ENCODE peak calls at places on chromosomes 11 and 22, in seven cellular contexts. C is IMR-90, B is mesenchymal stem cell, F is neuronal stem cell, P is H9, W is mesendoderm, Z is trophoblast cell. M is an unnamed sample.

GRCh38 chr11:68505596-68505995 is 45.0 kb downstream of the PPP6R3 start:
- DNase-seq in F (no peak), B (no peak), C (peak; percentile 42), Z (no peak), W (no peak), P (no peak), M (no peak)

GRCh38 chr11:71284525-71285092 is 32.2 kb upstream of the SHANK2 start:
- DNase-seq in W (no peak), P (no peak), F (no peak), Z (peak; percentile 30), B (no peak), C (no peak), M (no peak)

GRCh38 chr11:92477686-92478085 is 253.1 kb downstream of the FAT3 start:
- DNase-seq in P (no peak), C (no peak), Z (no peak), F (no peak), B (no peak), W (no peak), M (no peak)

GRCh38 chr22:17999851-18000250 is 24.5 kb downstream of the MICAL3 start:
- DNase-seq in Z (peak; percentile 75), W (no peak), B (no peak), F (no peak), P (no peak), C (no peak), M (no peak)

GRCh38 chr22:49119551-49119952 is 708.1 kb downstream of the BRD1 start:
- DNase-seq in F (no peak), C (no peak), Z (peak; percentile 6), P (peak; percentile 48), W (peak; percentile 87), B (no peak), M (no peak)

GRCh38 chr22:32916025-32916424 is 114.5 kb downstream of the TIMP3 start:
- DNase-seq in B (no peak), C (no peak), Z (no peak), F (no peak), P (no peak), W (no peak), M (no peak)

GRCh38 chr11:32433249-32434115 is 1.9 kb downstream of the WT1 start:
- DNase-seq in C (no peak), Z (no peak), P (no peak), F (no peak), W (no peak), B (no peak), M (no peak)

GRCh38 chr11:121059605-121060004 is 35.7 kb downstream of the TBCEL start:
- DNase-seq in B (peak; percentile 32), F (no peak), W (no peak), P (no peak), Z (no peak), C (no peak), M (no peak)

GRCh38 chr22:30803679-30804078 is 109.0 kb downstream of the OSBP2 start:
- DNase-seq in B (no peak), W (no peak), P (no peak), C (no peak), F (no peak), Z (no peak), M (no peak)

GRCh38 chr11:66563832-66564231 is 4.6 kb downstream of the CTSF start:
- DNase-seq in P (no peak), F (no peak), Z (no peak), W (no peak), B (no peak), C (no peak), M (no peak)

GRCh38 chr11:12362857-12363256 is 14.5 kb upstream of the PARVA start:
- DNase-seq in W (no peak), B (no peak), F (no peak), C (no peak), Z (no peak), P (no peak), M (no peak)

GRCh38 chr11:97289823-97290222 is 900.0 kb downstream of the JRKL start:
- DNase-seq in Z (no peak), B (no peak), P (no peak), F (no peak), C (no peak), W (no peak), M (no peak)

GRCh38 chr11:36391062-36391461 is 95.0 kb downstream of the PRR5L start:
- DNase-seq in C (no peak), F (no peak), W (no peak), B (no peak), P (no peak), Z (peak; percentile 15), M (no peak)

GRCh38 chr22:37021041-37021440 is 1.5 kb downstream of the MPST start:
- DNase-seq in B (no peak), P (no peak), Z (no peak), F (no peak), W (no peak), C (no peak), M (no peak)

GRCh38 chr22:37196539-37197450 is 8.7 kb upstream of the C1QTNF6 start:
- DNase-seq in F (no peak), P (no peak), W (peak; percentile 56), C (peak; percentile 79), B (peak; percentile 82), Z (peak; percentile 76), M (no peak)

GRCh38 chr22:40616578-40616977 is 19.9 kb downstream of the MRTFA start:
- DNase-seq in W (no peak), C (no peak), B (no peak), F (no peak), Z (no peak), P (no peak), M (no peak)

GRCh38 chr11:69644071-69644961 is 3.4 kb downstream of the CCND1 start:
- DNase-seq in F (no peak), B (peak; percentile 80), Z (no peak), W (no peak), C (peak; percentile 92), P (no peak), M (no peak)

GRCh38 chr11:92376146-92376599 is 151.6 kb downstream of the FAT3 start:
- DNase-seq in P (no peak), Z (no peak), F (no peak), B (peak; percentile 50), W (peak; percentile 48), C (peak; percentile 83), M (no peak)

GRCh38 chr11:9232482-9232881 is 32.7 kb downstream of the DENND5A start:
- DNase-seq in B (no peak), Z (no peak), W (no peak), F (no peak), C (no peak), P (no peak), M (no peak)

GRCh38 chr22:34414467-34415440 is 494.5 kb upstream of the LARGE1 start:
- DNase-seq in W (peak; percentile 98), B (no peak), Z (peak; percentile 68), F (peak; percentile 87), P (peak; percentile 90), C (no peak), M (peak; percentile 77)

GRCh38 chr11:69654660-69655478 is 13.9 kb downstream of the CCND1 start:
- DNase-seq in C (peak; percentile 52), F (no peak), W (no peak), Z (no peak), B (peak; percentile 30), P (peak; percentile 56), M (no peak)

GRCh38 chr11:19714387-19715363 is 2.0 kb downstream of the NAV2 start:
- DNase-seq in Z (peak; percentile 60), P (peak; percentile 66), F (no peak), W (peak; percentile 50), B (peak; percentile 21), C (peak; percentile 85), M (no peak)

GRCh38 chr11:134543144-134544044 is 131.4 kb upstream of the B3GAT1 start:
- DNase-seq in B (no peak), P (peak; percentile 24), C (no peak), Z (no peak), W (no peak), F (no peak), M (no peak)

GRCh38 chr11:77199346-77199745 is 71.3 kb downstream of the MYO7A start:
- DNase-seq in C (no peak), P (no peak), F (no peak), Z (no peak), W (no peak), B (no peak), M (no peak)

GRCh38 chr11:27722945-27723344 is 22.7 kb upstream of the BDNF start:
- DNase-seq in W (peak; percentile 51), P (peak; percentile 68), B (peak; percentile 55), Z (no peak), C (no peak), F (no peak), M (peak; percentile 66)

GRCh38 chr22:22812031-22812905 is 75.3 kb upstream of the IGLL5 start:
- DNase-seq in P (no peak), Z (no peak), B (no peak), C (no peak), F (no peak), W (no peak), M (no peak)

GRCh38 chr22:23187871-23188700 is 7.8 kb downstream of the BCR start:
- DNase-seq in C (peak; percentile 23), F (no peak), B (no peak), W (no peak), P (no peak), Z (no peak), M (no peak)

GRCh38 chr11:69718147-69718546 is 14.3 kb upstream of the FGF19 start:
- DNase-seq in P (peak; percentile 89), F (peak; percentile 80), W (peak; percentile 91), C (peak; percentile 23), Z (peak; percentile 70), B (peak; percentile 58), M (peak; percentile 84)

GRCh38 chr22:39220450-39220849 is 24.3 kb downstream of the PDGFB start:
- DNase-seq in Z (no peak), C (no peak), W (no peak), F (no peak), B (no peak), P (no peak), M (no peak)

DNA sequence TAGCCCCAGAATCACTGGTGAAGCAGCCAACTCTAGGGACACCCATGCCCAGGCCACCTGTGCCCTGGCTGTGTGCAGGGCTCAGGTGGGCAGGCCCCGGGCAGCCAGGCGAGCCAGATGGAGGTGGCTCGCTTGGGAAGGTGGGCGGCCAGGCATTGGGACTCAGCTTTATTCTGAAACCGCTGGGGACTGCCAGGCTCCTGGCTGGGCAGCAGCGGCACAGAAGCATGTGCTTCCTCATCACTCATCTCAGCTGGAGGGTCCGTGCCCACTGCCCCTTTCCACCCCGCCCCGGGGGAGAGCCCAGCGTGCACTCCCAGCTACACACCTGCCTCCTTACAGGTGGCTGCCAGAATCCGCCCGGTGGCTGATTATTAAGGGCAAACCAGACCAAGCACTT is 27.1 kb upstream of the SLC22A12 start:
- DNase-seq in Z (no peak), P (no peak), C (no peak), F (no peak), W (no peak), B (no peak), M (no peak)
- H2BK120ac ChIP-seq in Z (no peak overlapping the region), P (no peak overlapping the region), C (no peak overlapping the region), F (no peak overlapping the region), W (no peak overlapping the region), B (no peak overlapping the region), M (no peak overlapping the region)

GRCh38 chr11:112718483-112718882 is 242.7 kb upstream of the NCAM1 start:
- DNase-seq in C (no peak), W (no peak), B (no peak), P (no peak), Z (no peak), F (no peak), M (no peak)
- H2BK120ac ChIP-seq in C (no peak overlapping the region), W (no peak overlapping the region), B (no peak overlapping the region), P (no peak overlapping the region), Z (no peak overlapping the region), F (no peak overlapping the region), M (no peak overlapping the region)

GRCh38 chr11:130247289-130247688 is 67.4 kb downstream of the ZBTB44 start:
- DNase-seq in Z (no peak), P (no peak), C (no peak), B (no peak), W (no peak), F (no peak), M (no peak)
- H2BK120ac ChIP-seq in Z (no peak overlapping the region), P (no peak overlapping the region), C (no peak overlapping the region), B (no peak overlapping the region), W (no peak overlapping the region), F (no peak overlapping the region), M (no peak overlapping the region)

GRCh38 chr22:43892183-43892894 is 526 bp upstream of the PNPLA5 start:
- DNase-seq in F (no peak), P (no peak), W (peak; percentile 23), B (no peak), C (no peak), Z (no peak), M (no peak)
- H2BK120ac ChIP-seq in F (no peak overlapping the region), P (no peak overlapping the region), W (no peak overlapping the region), B (no peak overlapping the region), C (no peak overlapping the region), Z (no peak overlapping the region), M (no peak overlapping the region)